ENCODE peak calls at places on chromosomes 4 and X, in four cellular contexts. K, C, D and R are unnamed samples.

GRCh38 chr4:48680848-48681568 is 99.1 kb downstream of the FRYL start:
- DNase-seq in K (no peak), C (no peak), D (no peak), R (no peak)

GRCh38 chr4:16794816-16795445 is 103.5 kb downstream of the LDB2 start:
- DNase-seq in K (no peak), C (peak; percentile 63), D (peak; percentile 52), R (peak; percentile 51)

GRCh38 chr4:65437102-65437501 is 233.2 kb downstream of the EPHA5 start:
- DNase-seq in K (no peak), C (peak; percentile 20), D (no peak), R (no peak)

GRCh38 chr4:113550510-113550909 is 211.0 kb downstream of the CAMK2D start:
- DNase-seq in K (no peak), C (no peak), D (no peak), R (no peak)

GRCh38 chr4:141283563-141283962 is 62.9 kb downstream of the ZNF330 start:
- DNase-seq in K (no peak), C (no peak), D (no peak), R (no peak)

GRCh38 chrX:49290215-49290614 is 13.2 kb upstream of the GAGE10 start:
- DNase-seq in K (no peak), C (no peak), D (no peak), R (no peak)

GRCh38 chr4:53089940-53090729 is 228.0 kb downstream of the RASL11B start:
- DNase-seq in K (no peak), C (no peak), D (no peak), R (peak; percentile 37)

GRCh38 chr4:7798215-7798995 is 141.3 kb downstream of the AFAP1 start:
- DNase-seq in K (no peak), C (no peak), D (no peak), R (peak; percentile 17)

GRCh38 chr4:158462611-158463010 is 59.1 kb upstream of the RXFP1 start:
- DNase-seq in K (no peak), C (no peak), D (no peak), R (no peak)

GRCh38 chr4:8019396-8020365 is 80.0 kb upstream of the AFAP1 start:
- DNase-seq in K (peak; percentile 65), C (no peak), D (no peak), R (no peak)

GRCh38 chr4:48698029-48698901 is 81.8 kb downstream of the FRYL start:
- DNase-seq in K (peak; percentile 90), C (peak; percentile 82), D (peak; percentile 39), R (peak; percentile 54)

GRCh38 chrX:69028006-69028760 is 137.1 kb downstream of the PJA1 start:
- DNase-seq in K (no peak), C (no peak), D (no peak), R (peak; percentile 49)

GRCh38 chr4:155906554-155907247 is 3.2 kb downstream of the TDO2 start:
- DNase-seq in K (no peak), C (peak; percentile 98), D (no peak), R (no peak)

GRCh38 chr4:153514001-153514526 is 47.9 kb downstream of the TMEM131L start:
- DNase-seq in K (no peak), C (peak; percentile 84), D (no peak), R (no peak)

GRCh38 chr4:110681381-110681780 is 58.5 kb upstream of the PITX2 start:
- DNase-seq in K (no peak), C (no peak), D (no peak), R (no peak)

GRCh38 chr4:152970102-152970820 is 34.1 kb downstream of the FHDC1 start:
- DNase-seq in K (peak; percentile 92), C (peak; percentile 73), D (no peak), R (no peak)

GRCh38 chr4:110622841-110623709 is at the start of gene PITX2:
- DNase-seq in K (peak; percentile 83), C (peak; percentile 83), D (no peak), R (no peak)

GRCh38 chr4:137532869-137533236 is 559 bp upstream of the PCDH18 start:
- DNase-seq in K (no peak), C (peak; percentile 62), D (no peak), R (no peak)

GRCh38 chrX:9466115-9466495 is 1.2 kb downstream of the TBL1X start:
- DNase-seq in K (no peak), C (no peak), D (peak; percentile 45), R (peak; percentile 66)

GRCh38 chrX:100289159-100289558 is 120.9 kb downstream of the PCDH19 start:
- DNase-seq in K (no peak), C (no peak), D (no peak), R (no peak)

GRCh38 chrX:38008658-38009057 is 2.3 kb downstream of the SYTL5 start:
- DNase-seq in K (no peak), C (no peak), D (no peak), R (no peak)

GRCh38 chr4:102344520-102344954 is 745 bp downstream of the SLC39A8 start:
- DNase-seq in K (peak; percentile 41), C (peak; percentile 51), D (peak; percentile 68), R (peak; percentile 84)

GRCh38 chr4:8333726-8334460 is 64.3 kb downstream of the HTRA3 start:
- DNase-seq in K (no peak), C (no peak), D (no peak), R (no peak)

GRCh38 chrX:137031517-137032377 is 2.0 kb downstream of the GPR101 start:
- DNase-seq in K (no peak), C (peak; percentile 32), D (no peak), R (no peak)

GRCh38 chr4:92304073-92304472 is 307 bp downstream of the GRID2 start:
- DNase-seq in K (no peak), C (no peak), D (no peak), R (no peak)
- H3K4me3 ChIP-seq in K (no peak overlapping the region), C (peak overlapping the region; percentile 36), D (no peak overlapping the region), R (no peak overlapping the region)

GRCh38 chr4:122759639-122760310 is 27.3 kb downstream of the BBS12 start:
- DNase-seq in K (no peak), C (peak; percentile 32), D (no peak), R (no peak)
- TF ChIP-seq CTCF in K (peak; percentile 59), C (peak; percentile 50), D (no peak), R (no peak)

DNA sequence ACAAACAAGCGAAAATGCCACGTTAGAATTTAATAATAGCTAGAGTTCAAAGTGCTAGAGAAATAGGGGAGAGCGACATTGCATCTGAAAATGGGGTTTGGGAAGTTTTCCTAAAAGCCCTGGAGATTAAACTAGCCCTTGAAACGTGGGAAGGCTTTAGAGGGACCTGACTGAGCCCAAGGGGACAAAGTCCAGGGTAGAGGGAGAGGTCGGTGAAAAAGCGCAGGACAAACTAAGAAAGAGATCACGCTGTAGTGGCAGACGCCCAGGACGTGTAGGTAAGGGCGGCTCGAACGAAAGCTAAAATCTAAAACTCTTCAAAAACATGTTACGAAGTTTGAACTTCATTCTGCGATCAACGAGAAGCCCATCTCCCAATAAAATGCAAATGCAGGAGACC is 1.1 kb upstream of the ATP11C start:
- DNase-seq in K (no peak), C (no peak), D (no peak), R (no peak)
- H3K4me3 ChIP-seq in K (peak overlapping the region; percentile 74), C (peak overlapping the region; percentile 71), D (peak overlapping the region; percentile 63), R (peak overlapping the region; percentile 28)

DNA sequence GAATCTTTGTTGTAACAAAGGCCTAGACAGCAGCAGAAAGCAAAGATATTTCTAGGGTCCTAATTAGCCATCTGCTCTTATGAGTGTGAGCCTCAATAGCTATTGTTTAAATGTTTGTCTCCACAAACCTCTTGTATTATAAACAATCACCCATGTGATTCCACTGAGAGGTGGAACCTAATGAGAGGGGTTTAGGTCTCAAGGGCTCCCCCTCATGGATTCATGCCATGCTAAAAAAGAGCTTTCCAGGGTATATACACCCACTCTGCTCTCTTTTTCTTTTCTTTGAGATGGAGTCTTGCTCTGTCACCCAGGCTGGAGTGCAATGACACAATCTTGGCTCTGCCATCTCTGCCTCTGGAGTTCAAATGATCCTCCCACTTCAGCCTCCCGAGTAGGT is 42.1 kb downstream of the TRIM61 start:
- DNase-seq in K (no peak), C (no peak), D (no peak), R (peak; percentile 22)
- TF ChIP-seq CTCF in K (no peak), C (no peak), D (no peak), R (peak; percentile 45)

DNA sequence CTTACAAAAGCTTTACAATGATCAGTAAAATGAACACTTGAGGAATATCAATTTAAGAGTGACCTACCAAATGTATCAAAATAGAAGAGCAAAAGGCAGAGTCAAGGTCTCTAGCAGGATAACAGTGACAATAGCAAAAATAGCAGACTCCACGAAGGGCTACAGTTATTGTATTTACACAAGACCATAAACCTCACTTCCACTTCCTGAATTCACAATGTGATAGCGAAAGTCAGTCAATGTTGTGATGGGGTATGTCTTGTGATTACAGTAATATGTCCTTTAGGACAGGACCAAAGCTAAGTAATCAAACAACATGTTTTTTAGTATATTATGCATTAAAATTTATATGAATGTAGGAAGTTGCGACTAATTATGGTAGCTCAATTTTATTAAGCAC is 139.6 kb downstream of the IQCM start:
- DNase-seq in K (no peak), C (no peak), D (no peak), R (peak; percentile 9)
- H3K4me3 ChIP-seq in K (no peak overlapping the region), C (no peak overlapping the region), D (no peak overlapping the region), R (no peak overlapping the region)

GRCh38 chrX:80282535-80282934 is 137.7 kb upstream of the TENT5D start:
- DNase-seq in K (no peak), C (peak; percentile 0), D (no peak), R (no peak)
- TF ChIP-seq CTCF in K (peak; percentile 58), C (peak; percentile 18), D (no peak), R (no peak)

DNA sequence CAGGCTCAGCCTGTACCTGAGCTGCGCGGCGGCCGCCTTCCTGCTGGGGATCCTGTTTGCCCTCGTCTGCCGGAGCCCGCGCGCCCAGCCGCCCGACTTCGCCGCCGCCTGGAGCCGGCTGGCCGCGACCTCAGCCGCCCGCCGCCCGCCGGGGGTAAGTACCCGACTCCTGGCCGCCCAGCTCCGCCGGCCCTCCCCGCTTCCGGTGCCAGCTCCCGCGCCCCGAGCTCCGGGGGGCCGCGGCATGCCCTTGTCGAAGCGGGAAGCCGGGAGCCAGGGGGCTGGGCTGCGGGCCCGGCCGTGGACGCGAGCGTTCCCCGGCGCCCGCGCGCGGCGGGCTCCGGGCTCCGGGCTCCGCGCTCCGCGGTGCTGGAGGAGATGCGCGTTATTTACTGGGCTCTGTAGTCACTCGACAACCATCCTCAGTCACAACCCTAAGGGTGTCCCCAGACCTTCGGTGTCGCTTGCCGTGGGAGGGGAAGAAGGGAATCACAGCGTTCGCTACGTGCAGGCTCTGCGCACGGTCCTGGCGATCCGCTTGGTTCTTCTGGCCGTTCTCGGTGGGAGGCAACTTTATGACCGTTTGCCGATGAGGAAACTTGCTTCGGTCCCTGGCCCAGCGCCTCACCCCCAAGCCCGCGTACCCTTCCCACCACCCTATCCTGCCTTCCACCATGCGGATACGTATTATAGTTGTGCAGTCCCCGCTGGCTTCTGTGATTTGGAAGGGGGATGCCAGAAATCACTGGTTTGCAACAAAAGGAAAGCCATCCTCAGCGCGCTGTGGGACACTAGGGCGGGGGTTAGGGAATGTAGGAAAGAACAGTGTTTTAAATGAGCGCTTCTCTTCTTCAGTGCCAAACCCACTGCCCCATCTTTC is 944 bp downstream of the SNX25 start:
- DNase-seq in K (peak; percentile 45), C (peak; percentile 68), D (peak; percentile 75), R (peak; percentile 68)
- H3K4me3 ChIP-seq in K (peak overlapping the region; percentile 80), C (peak overlapping the region; percentile 78), D (peak overlapping the region; percentile 79), R (peak overlapping the region; percentile 77)